ENCODE peak calls at places on chromosome 3, in six cellular contexts. Y, F, E, D, V and P are unnamed samples.

GRCh38 chr3:132228923-132229322 is 88.3 kb upstream of the ACP3 start:
- DNase-seq in Y (no peak), F (peak), E (no peak), D (peak), V (no peak), P (no peak)

GRCh38 chr3:190671658-190672057 is 157.8 kb downstream of the IL1RAP start:
- DNase-seq in Y (no peak), F (peak), E (no peak), D (peak), V (no peak), P (peak)

GRCh38 chr3:183253364-183253960 is 409 bp downstream of the B3GNT5 start:
- DNase-seq in Y (peak), F (peak), E (peak), D (peak), V (peak), P (no peak)

GRCh38 chr3:133933097-133934024 is 37.7 kb upstream of the RAB6B start:
- DNase-seq in Y (no peak), F (no peak), E (no peak), D (no peak), V (no peak), P (no peak)

GRCh38 chr3:188643736-188644135 is 489.8 kb downstream of the LPP start:
- DNase-seq in Y (no peak), F (no peak), E (no peak), D (no peak), V (no peak), P (no peak)

GRCh38 chr3:33544126-33544525 is 103.9 kb upstream of the UBP1 start:
- DNase-seq in Y (no peak), F (peak), E (no peak), D (no peak), V (no peak), P (no peak)

GRCh38 chr3:174403831-174404230 is 455.3 kb upstream of the NAALADL2 start:
- DNase-seq in Y (no peak), F (no peak), E (no peak), D (no peak), V (no peak), P (no peak)

GRCh38 chr3:124407260-124407659 is 323.0 kb upstream of the UMPS start:
- DNase-seq in Y (no peak), F (peak), E (peak), D (peak), V (no peak), P (no peak)

GRCh38 chr3:184172681-184173373 is 1.8 kb upstream of the AP2M1 start:
- DNase-seq in Y (no peak), F (peak), E (no peak), D (peak), V (no peak), P (no peak)

GRCh38 chr3:112333002-112333385 is at the start of gene CD200:
- DNase-seq in Y (peak), F (peak), E (no peak), D (peak), V (peak), P (no peak)

DNA sequence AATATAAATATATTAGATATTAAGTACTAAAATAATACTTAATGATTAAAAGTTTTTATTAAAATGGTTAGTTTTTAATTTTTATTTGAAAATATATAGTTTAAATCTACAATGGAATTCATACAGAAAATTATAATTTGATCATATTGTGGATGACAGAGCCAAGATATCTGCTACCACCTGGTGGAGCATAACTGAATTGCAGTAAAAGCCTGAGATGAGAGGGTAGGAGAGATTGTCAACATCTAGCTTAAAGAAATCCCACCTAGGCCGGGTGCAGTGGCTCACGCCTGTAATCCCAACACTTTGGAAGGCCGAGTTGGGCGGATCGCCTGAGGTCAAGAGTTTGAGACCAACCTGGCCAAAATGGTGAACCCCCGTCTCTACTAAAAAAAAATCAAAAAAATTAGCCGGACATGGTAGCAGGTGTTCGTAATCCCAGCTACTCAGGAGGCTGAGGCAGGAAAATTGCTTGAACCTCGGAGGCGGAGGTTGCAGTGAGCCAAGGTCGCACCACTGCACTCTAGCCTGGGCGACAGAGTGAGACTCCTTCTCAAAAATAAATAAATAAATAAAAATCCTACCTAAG is 25.1 kb upstream of the CSTA start:
- DNase-seq in Y (no peak), F (peak), E (no peak), D (peak), V (no peak), P (no peak)
- TF ChIP-seq CTCF in Y (peak), F (peak), E (peak), D (peak), V (no peak), P (peak)

GRCh38 chr3:27800261-27800660 is 78.1 kb upstream of the EOMES start:
- DNase-seq in Y (no peak), F (peak), E (no peak), D (no peak), V (no peak), P (no peak)
- TF ChIP-seq CTCF in Y (no peak), F (no peak), E (no peak), D (no peak), V (no peak), P (no peak)

GRCh38 chr3:44060164-44060563 is 181.5 kb upstream of the TOPAZ1 start:
- DNase-seq in Y (no peak), F (no peak), E (no peak), D (no peak), V (no peak), P (no peak)

GRCh38 chr3:44061268-44061667 is 180.4 kb upstream of the TOPAZ1 start:
- DNase-seq in Y (no peak), F (no peak), E (no peak), D (no peak), V (no peak), P (no peak)

GRCh38 chr3:44058868-44059203 is 182.8 kb upstream of the TOPAZ1 start:
- DNase-seq in Y (no peak), F (no peak), E (no peak), D (no peak), V (no peak), P (no peak)

GRCh38 chr3:44065311-44065710 is 176.4 kb upstream of the TOPAZ1 start:
- DNase-seq in Y (no peak), F (no peak), E (no peak), D (no peak), V (no peak), P (peak)

GRCh38 chr3:44061961-44062360 is 179.7 kb upstream of the TOPAZ1 start:
- DNase-seq in Y (no peak), F (no peak), E (no peak), D (no peak), V (no peak), P (no peak)
- TF ChIP-seq CTCF in Y (no peak), F (no peak), E (no peak), D (no peak), V (no peak), P (no peak)

GRCh38 chr3:140204271-140204984 is 269.4 kb downstream of the CLSTN2 start:
- DNase-seq in Y (no peak), F (no peak), E (no peak), D (no peak), V (no peak), P (no peak)

GRCh38 chr3:140207541-140207940 is 272.6 kb downstream of the CLSTN2 start:
- DNase-seq in Y (no peak), F (no peak), E (no peak), D (no peak), V (no peak), P (no peak)

GRCh38 chr3:140203510-140203909 is 268.5 kb downstream of the CLSTN2 start:
- DNase-seq in Y (no peak), F (no peak), E (no peak), D (no peak), V (no peak), P (no peak)

GRCh38 chr3:140205598-140205997 is 270.6 kb downstream of the CLSTN2 start:
- DNase-seq in Y (no peak), F (no peak), E (no peak), D (no peak), V (no peak), P (no peak)

GRCh38 chr3:140206196-140207040 is 271.4 kb downstream of the CLSTN2 start:
- DNase-seq in Y (peak), F (peak), E (no peak), D (peak), V (no peak), P (peak)
- TF ChIP-seq CTCF in Y (peak), F (no peak), E (peak), D (peak), V (no peak), P (no peak)

DNA sequence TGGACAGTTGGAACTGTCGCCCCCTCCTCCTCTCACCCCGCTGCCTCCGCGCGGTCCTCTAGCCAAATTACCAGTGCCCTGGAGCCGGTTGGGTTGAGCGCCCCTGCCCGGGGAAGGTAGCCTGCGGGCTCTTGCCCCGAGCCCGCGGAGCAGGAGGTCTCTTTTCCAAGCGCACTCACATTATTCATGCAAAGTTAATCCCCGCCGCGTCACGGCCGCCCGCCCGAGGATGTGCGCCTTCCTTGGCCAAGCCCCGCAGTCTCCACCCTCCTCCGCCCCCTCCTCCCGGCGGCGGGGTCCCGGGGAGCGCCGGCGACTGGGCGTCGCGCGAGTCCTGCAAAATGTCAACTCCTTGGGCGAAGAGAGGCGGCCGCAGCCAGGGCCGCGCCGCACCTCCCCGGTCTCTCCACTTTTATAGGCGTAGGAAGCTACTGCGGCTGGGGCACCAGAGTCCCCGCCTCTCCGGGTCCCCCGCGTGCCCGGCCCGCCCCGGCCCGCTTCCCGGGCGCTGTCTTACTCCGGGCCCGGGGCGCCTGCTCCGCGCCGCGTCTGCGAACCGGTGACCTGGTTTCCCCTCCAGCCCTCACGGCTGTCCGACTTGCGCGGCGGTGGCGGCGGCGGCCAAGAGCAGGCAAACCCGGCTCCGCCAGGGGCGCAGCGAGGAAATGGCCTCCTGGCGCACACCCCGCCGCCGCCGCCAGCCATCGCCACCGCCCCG is at the start of gene THRB:
- DNase-seq in Y (peak), F (no peak), E (no peak), D (peak), V (peak), P (peak)
- TF ChIP-seq CTCF in Y (peak), F (no peak), E (no peak), D (peak), V (no peak), P (peak)

GRCh38 chr3:30895329-30895728 is 868 bp upstream of the GADL1 start:
- DNase-seq in Y (no peak), F (no peak), E (no peak), D (no peak), V (no peak), P (no peak)

GRCh38 chr3:30890907-30891306 is 3.6 kb downstream of the GADL1 start:
- DNase-seq in Y (no peak), F (no peak), E (no peak), D (no peak), V (no peak), P (no peak)

GRCh38 chr3:30893678-30894325 is 659 bp downstream of the GADL1 start:
- DNase-seq in Y (no peak), F (no peak), E (no peak), D (no peak), V (no peak), P (no peak)

DNA sequence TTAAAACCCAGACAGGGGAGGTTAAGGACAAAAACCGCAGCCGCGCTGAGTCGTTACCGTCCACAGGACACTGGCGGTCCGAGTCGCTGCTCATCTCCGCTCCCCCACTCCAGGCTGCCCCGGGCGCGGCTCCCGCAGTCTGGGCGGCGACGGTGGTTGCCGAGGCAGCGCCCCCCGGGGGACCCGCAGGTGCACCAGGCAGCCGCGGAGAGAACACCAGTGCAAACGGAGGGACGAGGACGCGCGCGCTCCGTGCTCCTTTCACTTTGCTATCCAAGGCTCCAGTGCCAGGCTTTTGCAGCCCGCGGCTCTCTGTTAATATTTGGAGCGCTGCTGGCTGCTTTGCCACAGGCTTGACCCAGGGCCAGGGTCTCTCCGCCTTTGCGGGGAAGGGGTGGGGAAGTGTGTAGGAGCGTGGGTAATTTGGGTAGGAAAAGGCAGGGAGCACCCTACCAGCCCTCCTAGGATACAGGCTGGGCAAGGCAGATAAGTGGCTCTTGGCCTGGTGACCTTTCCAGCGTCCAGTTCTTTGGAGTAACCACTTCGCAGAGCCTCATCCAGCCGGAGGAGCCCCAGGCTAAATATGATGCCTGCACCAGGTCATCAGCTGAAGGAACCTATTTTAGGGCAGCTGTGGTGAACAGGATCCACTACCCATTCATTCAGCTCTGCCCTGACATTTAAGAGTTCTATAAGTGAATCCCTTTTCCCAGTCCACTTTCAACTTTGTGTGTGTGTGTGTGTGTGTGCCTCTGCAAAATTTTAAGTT is at the start of gene GADL1:
- DNase-seq in Y (peak), F (peak), E (no peak), D (peak), V (no peak), P (peak)
- TF ChIP-seq CTCF in Y (peak), F (no peak), E (no peak), D (no peak), V (no peak), P (no peak)

DNA sequence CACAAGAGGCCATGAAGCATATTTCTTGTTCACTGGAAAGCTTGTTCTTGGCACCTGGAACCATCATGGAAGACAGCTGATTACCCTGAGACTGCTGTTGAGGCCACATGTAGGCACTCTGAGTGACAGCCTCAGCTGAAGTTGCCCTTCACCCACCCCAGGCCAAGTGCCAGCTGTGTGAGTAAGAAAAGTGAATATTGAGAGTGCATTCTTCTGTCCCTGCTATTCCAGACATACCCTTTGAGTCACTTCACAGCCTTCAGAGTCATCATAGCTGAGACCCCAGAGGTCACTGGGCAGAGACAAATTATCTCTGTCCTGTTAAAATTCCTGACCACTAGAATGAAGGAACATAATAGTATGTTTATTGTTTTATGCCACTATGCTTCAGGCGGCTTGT is 79.6 kb downstream of the NFKBIZ start:
- DNase-seq in Y (no peak), F (peak), E (no peak), D (peak), V (no peak), P (peak)
- TF ChIP-seq CTCF in Y (no peak), F (no peak), E (no peak), D (no peak), V (no peak), P (no peak)

GRCh38 chr3:4943553-4943952 is 35.7 kb upstream of the BHLHE40 start:
- DNase-seq in Y (no peak), F (no peak), E (no peak), D (no peak), V (no peak), P (peak)
- TF ChIP-seq CTCF in Y (peak), F (peak), E (peak), D (peak), V (no peak), P (no peak)